ENCODE peak calls at places on chromosomes 7 and 10, in eight cellular contexts. N is NCI-H1417; Z is GM12891; T is globus pallidus; G is activated CD8-positive, alpha-beta memory T cell treated with anti-CD3 and anti-CD28 coated beads, Interleukin-2, amount 50 U/mL, for 48 hours; X is stimulated activated CD4-positive, alpha-beta T cell treated with anti-CD3 and anti-CD28 coated beads, Interleukin-1b, Interleukin-23, amount 100 ng/mL, for 24 hours; K is NCI-H446; Q is foreskin fibroblast. D is an unnamed sample.
A peak's percentile ranks its signal among the peaks of the same experiment; 100 is the strongest.

GRCh38 chr10:46517541-46517940 is 38.9 kb downstream of the GPRIN2 start:
- DNase-seq in N (no peak), Z (no peak), T (no peak), G (peak; percentile 15), X (no peak), K (no peak), Q (no peak), D (no peak)

GRCh38 chr7:87427289-87427688 is 48.2 kb downstream of the ABCB4 start:
- DNase-seq in N (no peak), Z (no peak), T (peak; percentile 7), G (no peak), X (no peak), K (no peak), Q (no peak), D (no peak)

GRCh38 chr7:85074-85945 is 107.1 kb upstream of the FAM20C start:
- DNase-seq in N (no peak), Z (no peak), T (no peak), G (peak; percentile 37), X (no peak), K (no peak), Q (peak; percentile 55), D (no peak)

GRCh38 chr7:34341331-34341730 is 316.7 kb upstream of the NPSR1 start:
- DNase-seq in N (no peak), Z (no peak), T (no peak), G (no peak), X (no peak), K (no peak), Q (no peak), D (no peak)

GRCh38 chr7:50349963-50350944 is 45.7 kb downstream of the IKZF1 start:
- DNase-seq in N (no peak), Z (peak; percentile 45), T (no peak), G (peak; percentile 85), X (peak; percentile 73), K (no peak), Q (no peak), D (no peak)

GRCh38 chr10:130900441-130901160 is 410.9 kb downstream of the TCERG1L start:
- DNase-seq in N (no peak), Z (no peak), T (no peak), G (no peak), X (no peak), K (no peak), Q (no peak), D (no peak)

GRCh38 chr10:3472705-3473078 is 300.1 kb upstream of the PITRM1 start:
- DNase-seq in N (no peak), Z (no peak), T (no peak), G (no peak), X (no peak), K (no peak), Q (peak; percentile 70), D (no peak)

GRCh38 chr10:92699518-92700272 is 9.9 kb downstream of the HHEX start:
- DNase-seq in N (no peak), Z (no peak), T (no peak), G (peak; percentile 62), X (no peak), K (no peak), Q (peak; percentile 74), D (no peak)

GRCh38 chr7:12683678-12684077 is 3.8 kb upstream of the ARL4A start:
- DNase-seq in N (no peak), Z (no peak), T (no peak), G (no peak), X (no peak), K (peak; percentile 7), Q (peak; percentile 45), D (no peak)

GRCh38 chr7:93835684-93836083 is 54.9 kb downstream of the TFPI2 start:
- DNase-seq in N (no peak), Z (no peak), T (no peak), G (no peak), X (no peak), K (no peak), Q (no peak), D (no peak)

GRCh38 chr7:1458676-1459511 is at the start of gene MICALL2:
- DNase-seq in N (peak; percentile 53), Z (no peak), T (no peak), G (peak; percentile 64), X (no peak), K (peak; percentile 79), Q (peak; percentile 97), D (no peak)

GRCh38 chr7:113804475-113805130 is 114.2 kb downstream of the PPP1R3A start:
- DNase-seq in N (no peak), Z (no peak), T (no peak), G (no peak), X (no peak), K (no peak), Q (peak; percentile 33), D (no peak)

GRCh38 chr7:16399265-16399801 is 22.0 kb downstream of the CRPPA start:
- DNase-seq in N (no peak), Z (no peak), T (no peak), G (no peak), X (no peak), K (no peak), Q (no peak), D (no peak)

GRCh38 chr10:102395677-102396197 is at the start of gene NFKB2:
- DNase-seq in N (no peak), Z (no peak), T (no peak), G (no peak), X (no peak), K (no peak), Q (no peak), D (no peak)

GRCh38 chr7:139659922-139660316 is 117.9 kb downstream of the HIPK2 start:
- DNase-seq in N (no peak), Z (no peak), T (no peak), G (no peak), X (no peak), K (no peak), Q (no peak), D (no peak)

GRCh38 chr7:158431055-158431940 is 156.3 kb downstream of the PTPRN2 start:
- DNase-seq in N (no peak), Z (no peak), T (no peak), G (no peak), X (no peak), K (no peak), Q (no peak), D (no peak)

GRCh38 chr7:105304040-105304895 is 84.5 kb downstream of the SRPK2 start:
- DNase-seq in N (no peak), Z (no peak), T (peak; percentile 95), G (no peak), X (no peak), K (no peak), Q (peak; percentile 52), D (no peak)

GRCh38 chr10:101006593-101007098 is 7.0 kb downstream of the LZTS2 start:
- DNase-seq in N (no peak), Z (no peak), T (peak; percentile 65), G (no peak), X (no peak), K (no peak), Q (peak; percentile 60), D (peak; percentile 71)

GRCh38 chr10:76550806-76551205 is 1086.8 kb downstream of the KCNMA1 start:
- DNase-seq in N (no peak), Z (no peak), T (no peak), G (no peak), X (no peak), K (no peak), Q (peak; percentile 64), D (no peak)

GRCh38 chr10:114077815-114078219 is 34.2 kb downstream of the ADRB1 start:
- DNase-seq in N (no peak), Z (no peak), T (no peak), G (no peak), X (no peak), K (no peak), Q (no peak), D (no peak)

GRCh38 chr7:106070201-106070551 is 41.9 kb downstream of the SYPL1 start:
- DNase-seq in N (no peak), Z (no peak), T (no peak), G (no peak), X (no peak), K (peak; percentile 31), Q (no peak), D (peak; percentile 77)

GRCh38 chr10:113493195-113493594 is 59.7 kb upstream of the HABP2 start:
- DNase-seq in N (no peak), Z (no peak), T (no peak), G (no peak), X (no peak), K (no peak), Q (peak; percentile 9), D (no peak)

GRCh38 chr7:141354251-141354650 is 197.0 kb upstream of the AGK start:
- DNase-seq in N (no peak), Z (no peak), T (no peak), G (no peak), X (no peak), K (no peak), Q (no peak), D (no peak)

GRCh38 chr10:121590772-121591171 is 7.5 kb downstream of the FGFR2 start:
- DNase-seq in N (no peak), Z (no peak), T (no peak), G (no peak), X (no peak), K (no peak), Q (no peak), D (no peak)

GRCh38 chr10:114767101-114767588 is 54.4 kb upstream of the FHIP2A start:
- DNase-seq in N (no peak), Z (no peak), T (no peak), G (no peak), X (no peak), K (peak; percentile 33), Q (peak; percentile 84), D (no peak)

D was measured in cerebellar cortex.